ENCODE peak calls at places on chromosomes 7 and 10, in five cellular contexts. J is transverse colon, I is H54, M is LoVo, W is dermis blood vessel endothelial cell. X is an unnamed sample.

GRCh38 chr10:29648114-29648982 is 13.6 kb upstream of the SVIL start:
- DNase-seq in W (peak; percentile 43), I (no peak), M (no peak), J (peak; percentile 47), X (peak; percentile 69)

GRCh38 chr10:43383204-43383971 is 12.0 kb downstream of the FXYD4 start:
- DNase-seq in I (no peak), M (no peak), W (no peak), J (no peak), X (no peak)

GRCh38 chr7:108239501-108240225 is 109.5 kb upstream of the LAMB4 start:
- DNase-seq in J (no peak), M (no peak), I (no peak), W (peak; percentile 13), X (no peak)

GRCh38 chr10:126904807-126905686 is at the start of gene DOCK1:
- DNase-seq in M (peak; percentile 79), W (peak; percentile 83), J (peak; percentile 74), I (peak; percentile 74), X (no peak)

GRCh38 chr7:18350678-18351077 is 144.9 kb upstream of the HDAC9 start:
- DNase-seq in M (no peak), I (no peak), W (no peak), J (no peak), X (no peak)

GRCh38 chr7:100061518-100062193 is 12.1 kb downstream of the ZSCAN21 start:
- DNase-seq in M (no peak), J (no peak), I (no peak), W (no peak), X (no peak)

GRCh38 chr10:31648966-31649365 is 279.7 kb downstream of the ARHGAP12 start:
- DNase-seq in J (no peak), I (no peak), M (peak; percentile 15), W (peak; percentile 5), X (no peak)

GRCh38 chr10:43199684-43200537 is 61.7 kb downstream of the CSGALNACT2 start:
- DNase-seq in W (no peak), M (no peak), J (no peak), I (no peak), X (peak; percentile 31)

GRCh38 chr10:116840389-116841075 is 8.8 kb upstream of the ENO4 start:
- DNase-seq in I (no peak), M (no peak), J (no peak), W (no peak), X (no peak)

GRCh38 chr7:135758531-135758932 is 9.9 kb upstream of the FAM180A start:
- DNase-seq in W (peak; percentile 65), J (no peak), I (no peak), M (no peak), X (no peak)

GRCh38 chr7:25180946-25181345 is 47.3 kb downstream of the NPVF start:
- DNase-seq in J (no peak), I (no peak), W (no peak), M (no peak), X (no peak)

GRCh38 chr7:117808273-117808868 is 64.9 kb downstream of the CTTNBP2 start:
- DNase-seq in W (no peak), M (no peak), J (no peak), I (no peak), X (no peak)

GRCh38 chr10:91603931-91604331 is 28.9 kb downstream of the PPP1R3C start:
- DNase-seq in M (no peak), W (peak; percentile 58), J (no peak), I (no peak), X (no peak)

GRCh38 chr10:123356799-123357198 is 202.6 kb downstream of the BUB3 start:
- DNase-seq in M (no peak), J (no peak), W (no peak), I (no peak), X (no peak)

GRCh38 chr7:40530292-40530691 is 395.5 kb downstream of the SUGCT start:
- DNase-seq in W (no peak), M (no peak), I (no peak), J (no peak), X (no peak)

GRCh38 chr10:115861455-115861854 is 411.6 kb downstream of the GFRA1 start:
- DNase-seq in I (no peak), W (no peak), J (no peak), M (no peak), X (no peak)